ENCODE peak calls at places on chromosomes 2 and 18, in four cellular contexts. G is K562, P is HCT116, U is GM12878. F is an unnamed sample.

GRCh38 chr18:8224576-8224975 is 384.7 kb upstream of the RAB12 start:
- DNase-seq in G (no peak), P (no peak), U (no peak), F (no peak)

GRCh38 chr2:113206251-113206650 is 32.5 kb downstream of the PSD4 start:
- DNase-seq in G (no peak), P (no peak), U (no peak), F (no peak)

GRCh38 chr18:8805552-8805951 is 100.2 kb downstream of the MTCL1 start:
- DNase-seq in G (no peak), P (no peak), U (no peak), F (no peak)

GRCh38 chr2:168343586-168343985 is 96.2 kb upstream of the STK39 start:
- DNase-seq in G (no peak), P (no peak), U (no peak), F (no peak)

GRCh38 chr2:209425082-209426071 is 1.5 kb downstream of the MAP2 start:
- DNase-seq in G (no peak), P (peak; percentile 37), U (no peak), F (peak; percentile 60)

GRCh38 chr2:203535078-203535783 is at the start of gene RAPH1:
- DNase-seq in G (peak; percentile 81), P (peak; percentile 57), U (no peak), F (peak; percentile 84)

GRCh38 chr18:79973517-79973916 is 9.1 kb downstream of the HSBP1L1 start:
- DNase-seq in G (no peak), P (no peak), U (no peak), F (peak; percentile 35)

GRCh38 chr2:239355139-239355538 is 45.7 kb downstream of the HDAC4 start:
- DNase-seq in G (no peak), P (no peak), U (no peak), F (no peak)

GRCh38 chr2:28976584-28976983 is 4.5 kb upstream of the TOGARAM2 start:
- DNase-seq in G (no peak), P (no peak), U (no peak), F (no peak)

GRCh38 chr2:47651296-47651695 is 131.6 kb upstream of the MSH6 start:
- DNase-seq in G (no peak), P (no peak), U (no peak), F (no peak)

GRCh38 chr2:222760301-222760897 is 88.9 kb downstream of the MOGAT1 start:
- DNase-seq in G (no peak), P (no peak), U (no peak), F (no peak)

GRCh38 chr2:207110730-207111129 is 55.0 kb downstream of the KLF7 start:
- DNase-seq in G (no peak), P (no peak), U (no peak), F (no peak)

DNA sequence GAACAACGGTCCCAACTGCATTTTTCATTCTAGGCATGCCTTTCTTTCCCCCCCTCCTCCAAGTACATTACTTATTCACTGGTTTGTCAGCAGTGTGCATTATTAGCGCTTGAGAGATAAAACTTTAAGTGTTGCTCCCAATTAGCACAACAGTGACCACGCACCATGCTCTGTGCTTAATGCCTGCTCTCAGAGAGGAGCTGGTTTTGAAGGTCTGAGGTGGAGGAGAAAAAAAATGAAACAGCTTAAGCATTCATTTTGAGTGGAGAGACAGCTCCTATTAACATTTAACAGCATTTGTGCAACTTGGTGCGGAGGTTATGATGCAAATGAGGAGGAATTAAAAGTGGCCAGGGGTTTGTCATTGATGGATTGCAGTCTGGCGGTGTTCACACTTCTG is 141.9 kb downstream of the FIGN start:
- DNase-seq in G (no peak), P (no peak), U (no peak), F (no peak)
- TF ChIP-seq JUND in G (no peak), P (no peak), U (no peak), F (no peak)

GRCh38 chr2:71614976-71615768 is 161.8 kb downstream of the DYSF start:
- DNase-seq in G (peak; percentile 3), P (no peak), U (no peak), F (no peak)
- TF ChIP-seq JUND in G (no peak), P (no peak), U (no peak), F (no peak)

GRCh38 chr2:202355993-202356505 is 20.1 kb upstream of the BMPR2 start:
- DNase-seq in G (no peak), P (no peak), U (no peak), F (no peak)
- TF ChIP-seq JUND in G (no peak), P (no peak), U (no peak), F (no peak)

GRCh38 chr2:6924918-6925194 is 7.6 kb downstream of the RNF144A start:
- DNase-seq in G (no peak), P (no peak), U (no peak), F (no peak)

GRCh38 chr2:6927753-6928152 is 10.5 kb downstream of the RNF144A start:
- DNase-seq in G (no peak), P (no peak), U (no peak), F (no peak)

GRCh38 chr2:6924101-6924917 is 7.1 kb downstream of the RNF144A start:
- DNase-seq in G (no peak), P (no peak), U (no peak), F (no peak)

GRCh38 chr2:6927186-6927585 is 10.0 kb downstream of the RNF144A start:
- DNase-seq in G (no peak), P (no peak), U (no peak), F (no peak)

GRCh38 chr2:6926071-6926732 is 9.0 kb downstream of the RNF144A start:
- DNase-seq in G (no peak), P (no peak), U (no peak), F (no peak)
- TF ChIP-seq JUND in G (no peak), P (no peak), U (no peak), F (no peak)

DNA sequence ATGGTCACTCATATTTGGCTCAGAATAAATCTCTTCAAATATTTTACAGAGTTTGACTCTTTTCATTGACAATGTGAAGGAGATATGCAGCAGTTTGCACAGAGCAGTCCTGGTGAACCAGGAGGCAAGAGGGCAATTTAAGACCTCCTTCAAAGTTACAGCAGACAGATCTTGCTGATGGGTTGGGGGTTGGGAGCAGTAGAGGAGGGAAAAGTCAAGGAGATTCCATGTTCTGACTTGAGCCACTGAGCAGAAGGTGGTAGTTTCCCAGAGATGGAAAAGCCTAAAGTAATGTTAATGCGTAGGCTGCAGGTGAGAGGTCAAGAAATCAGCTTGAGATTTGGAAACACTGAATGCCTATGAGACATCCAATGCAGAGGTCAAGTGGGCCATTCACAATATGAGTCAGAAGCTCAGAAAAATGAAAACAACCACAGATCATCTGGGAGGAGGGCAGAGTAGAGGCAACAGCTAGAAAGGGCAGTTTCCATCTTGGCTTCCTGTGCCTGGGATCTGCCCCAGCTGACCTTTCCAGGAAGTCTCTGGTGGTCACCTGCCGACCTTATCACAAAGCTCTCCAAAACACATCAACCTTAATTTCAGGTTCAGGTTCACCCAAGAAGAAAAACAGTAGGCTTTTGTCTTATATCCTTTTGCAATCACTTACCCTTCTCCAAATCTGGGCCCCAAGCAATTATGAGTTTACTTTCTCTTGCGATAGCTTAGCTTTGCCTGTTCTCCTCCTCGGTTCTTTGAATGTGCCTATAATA is 197.5 kb upstream of the ARL4C start:
- DNase-seq in G (no peak), P (peak; percentile 60), U (no peak), F (no peak)
- TF ChIP-seq JUND in G (no peak), P (peak; percentile 67), U (no peak), F (no peak)

GRCh38 chr2:183680573-183680972 is 556.3 kb downstream of the NUP35 start:
- DNase-seq in G (no peak), P (no peak), U (no peak), F (no peak)
- TF ChIP-seq JUND in G (no peak), P (no peak), U (no peak), F (no peak)

GRCh38 chr2:63658176-63658968 is 69.6 kb downstream of the MDH1 start:
- DNase-seq in G (no peak), P (no peak), U (no peak), F (no peak)
- TF ChIP-seq JUND in G (no peak), P (no peak), U (no peak), F (no peak)

GRCh38 chr2:54641988-54642387 is 81.5 kb upstream of the EML6 start:
- DNase-seq in G (no peak), P (no peak), U (no peak), F (no peak)
- TF ChIP-seq JUND in G (no peak), P (no peak), U (no peak), F (no peak)

GRCh38 chr18:11751305-11752115 is 62.4 kb downstream of the GNAL start:
- DNase-seq in G (no peak), P (no peak), U (no peak), F (no peak)
- TF ChIP-seq JUND in G (no peak), P (no peak), U (no peak), F (no peak)

GRCh38 chr18:6885992-6886823 is 156.7 kb downstream of the ARHGAP28 start:
- DNase-seq in G (peak; percentile 57), P (no peak), U (no peak), F (peak; percentile 23)
- TF ChIP-seq JUND in G (peak; percentile 22), P (no peak), U (no peak), F (no peak)

F was measured in T47D.